ENCODE peak calls at places on chromosomes 4 and X, in four cellular contexts. P is WTC11, B is HepG2, J is K562. L is an unnamed sample.

GRCh38 chrX:74421181-74422028 is at the start of gene SLC16A2:
- DNase-seq in J (no peak), P (peak; percentile 60), B (no peak), L (peak; percentile 80)

GRCh38 chr4:184348311-184349233 is 125.8 kb downstream of the IRF2 start:
- DNase-seq in P (no peak), J (peak; percentile 54), B (peak; percentile 99), L (peak; percentile 64)

GRCh38 chrX:86148024-86148511 is at the start of gene DACH2:
- DNase-seq in P (peak; percentile 87), J (peak; percentile 5), B (peak; percentile 40), L (peak; percentile 58)

GRCh38 chr4:47287735-47288134 is 175.8 kb downstream of the COMMD8 start:
- DNase-seq in P (no peak), B (no peak), J (peak; percentile 1), L (no peak)

GRCh38 chr4:69126030-69126429 is 29.8 kb downstream of the UGT2B7 start:
- DNase-seq in P (no peak), J (no peak), B (no peak), L (no peak)

GRCh38 chr4:74038161-74039064 is at the start of gene CXCL3:
- DNase-seq in J (peak; percentile 88), P (peak; percentile 86), B (no peak), L (peak; percentile 72)

GRCh38 chrX:11193035-11193469 is 81.9 kb downstream of the HCCS start:
- DNase-seq in B (no peak), J (no peak), P (no peak), L (no peak)

GRCh38 chrX:29315931-29316330 is 728.7 kb downstream of the IL1RAPL1 start:
- DNase-seq in J (no peak), B (no peak), P (no peak), L (no peak)

GRCh38 chr4:140031706-140032105 is 122.3 kb downstream of the MAML3 start:
- DNase-seq in B (no peak), P (no peak), J (no peak), L (no peak)

GRCh38 chr4:123816970-123817688 is 420.5 kb downstream of the SPRY1 start:
- DNase-seq in J (no peak), P (no peak), B (no peak), L (no peak)

GRCh38 chrX:51569561-51569960 is 49.2 kb downstream of the CENPVL3 start:
- DNase-seq in J (no peak), P (no peak), B (no peak), L (no peak)

GRCh38 chrX:97238632-97239031 is 354.9 kb downstream of the RPA4 start:
- DNase-seq in B (no peak), P (no peak), J (no peak), L (peak; percentile 1)

GRCh38 chr4:99887837-99888236 is 6.4 kb downstream of the LAMTOR3 start:
- DNase-seq in P (no peak), B (no peak), J (no peak), L (no peak)

GRCh38 chr4:99879458-99879857 is 14.8 kb downstream of the LAMTOR3 start:
- DNase-seq in B (no peak), P (no peak), J (no peak), L (no peak)

GRCh38 chr4:99885687-99886086 is 8.5 kb downstream of the LAMTOR3 start:
- DNase-seq in J (no peak), B (no peak), P (no peak), L (no peak)

GRCh38 chr4:99886146-99886545 is 8.1 kb downstream of the LAMTOR3 start:
- DNase-seq in J (no peak), B (no peak), P (no peak), L (no peak)

DNA sequence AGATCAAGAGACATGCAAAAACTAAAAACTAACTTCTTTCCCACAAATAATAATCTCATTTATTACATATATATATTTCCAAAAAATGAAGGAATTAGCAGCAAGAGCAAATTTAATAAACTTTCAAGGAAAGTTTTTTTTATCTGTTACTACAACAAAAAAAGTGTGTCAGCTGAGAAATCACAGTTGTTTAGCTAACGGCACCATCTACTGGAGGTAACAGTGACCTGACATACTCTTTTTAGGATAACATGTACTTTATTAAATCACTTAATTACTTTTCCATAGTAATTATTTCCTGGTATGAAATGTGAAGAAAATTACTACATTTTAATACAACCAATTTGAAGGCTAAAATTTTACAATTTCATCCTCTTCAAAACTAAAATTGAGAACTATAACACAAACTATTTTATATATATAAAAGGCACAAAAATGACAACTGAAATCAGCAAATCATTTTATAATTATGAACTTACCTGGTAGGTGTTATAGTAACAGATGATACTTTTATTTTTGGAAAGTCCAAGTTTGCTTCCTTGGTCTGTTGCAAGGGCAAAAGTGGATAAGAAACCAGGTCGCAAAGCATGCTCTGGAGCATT is 9.1 kb downstream of the LAMTOR3 start:
- DNase-seq in P (no peak), J (peak; percentile 62), B (peak; percentile 21), L (peak; percentile 3)
- TF ChIP-seq NR3C1 in P (no peak), J (no peak), B (no peak), L (no peak)

GRCh38 chr4:151418385-151418784 is 9.4 kb downstream of the FHIP1A start:
- DNase-seq in P (no peak), B (peak; percentile 75), J (no peak), L (no peak)
- TF ChIP-seq NR3C1 in P (no peak), B (no peak), J (no peak), L (no peak)

DNA sequence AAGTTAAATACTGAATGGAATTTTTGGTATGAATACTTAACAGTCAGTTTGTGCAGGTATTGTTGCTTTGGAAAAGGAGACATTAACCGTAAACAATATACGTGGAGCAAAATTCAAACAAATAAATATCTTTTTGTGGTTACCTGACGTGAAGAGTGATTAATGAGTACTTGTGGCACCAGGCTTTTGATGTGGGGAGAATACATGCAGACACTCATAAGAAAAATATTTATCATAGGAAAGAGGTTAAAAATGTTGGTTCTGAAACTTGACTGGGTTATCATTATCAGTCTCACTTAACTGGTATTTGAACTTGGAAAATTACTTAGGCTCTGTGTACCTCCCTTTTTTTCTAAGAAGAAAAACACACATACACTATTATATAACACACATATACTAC is 136.4 kb upstream of the NDST4 start:
- DNase-seq in P (no peak), B (no peak), J (no peak), L (no peak)
- TF ChIP-seq NR3C1 in P (no peak), B (no peak), J (no peak), L (no peak)

GRCh38 chrX:153572601-153573000 is 26.3 kb downstream of the CCNQ start:
- DNase-seq in P (no peak), B (no peak), J (no peak), L (no peak)
- TF ChIP-seq NR3C1 in P (no peak), B (no peak), J (no peak), L (no peak)

DNA sequence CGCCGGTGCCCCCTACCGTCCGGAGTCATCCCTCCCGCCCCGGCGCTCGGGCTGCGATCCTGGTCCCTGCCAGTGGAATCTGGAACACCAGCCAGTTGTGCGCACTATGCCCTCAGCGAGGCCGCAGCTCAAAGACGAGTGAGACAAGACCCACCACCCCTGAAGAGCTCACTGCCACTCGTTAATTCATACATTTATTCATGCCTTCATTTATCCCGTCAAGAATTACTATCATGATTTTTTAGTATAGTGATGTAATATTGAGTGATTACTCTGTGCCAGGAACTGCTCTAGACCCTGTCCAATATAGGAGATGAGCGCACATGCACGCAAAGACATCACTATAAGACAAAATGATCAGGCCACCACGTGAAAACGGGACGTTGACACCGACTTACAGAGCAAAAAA is 252 bp upstream of the PPA2 start:
- DNase-seq in B (no peak), P (peak; percentile 86), J (no peak), L (no peak)
- TF ChIP-seq NR3C1 in B (no peak), P (no peak), J (no peak), L (no peak)

GRCh38 chr4:41346306-41347061 is 89.8 kb downstream of the UCHL1 start:
- DNase-seq in J (no peak), B (no peak), P (no peak), L (peak; percentile 36)

DNA sequence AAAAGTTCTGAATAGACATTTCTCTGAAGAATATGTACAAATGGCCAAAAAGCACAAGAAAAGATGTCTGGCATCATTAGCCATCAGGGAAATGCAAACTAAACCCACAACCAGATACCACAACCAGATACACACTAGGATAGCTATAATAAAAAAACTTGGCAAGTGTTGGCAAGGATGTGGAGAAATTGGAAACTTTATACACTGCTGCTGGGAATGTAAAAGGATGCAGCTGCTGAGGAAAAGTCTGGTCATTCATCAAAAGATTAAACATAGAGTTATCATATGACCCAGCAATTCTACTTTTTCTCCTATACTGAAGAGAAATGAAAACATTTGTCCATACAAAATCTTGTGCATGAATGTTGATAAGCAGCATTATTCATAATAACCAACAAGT is 92.3 kb downstream of the UCHL1 start:
- DNase-seq in J (no peak), B (no peak), P (no peak), L (no peak)
- TF ChIP-seq NR3C1 in J (no peak), B (no peak), P (no peak), L (no peak)

GRCh38 chr4:105140684-105141490 is 5.8 kb upstream of the TET2 start:
- DNase-seq in J (peak; percentile 66), B (peak; percentile 54), P (no peak), L (peak; percentile 26)

GRCh38 chr4:105146286-105147219 is at the start of gene TET2:
- DNase-seq in J (peak; percentile 83), P (peak; percentile 51), B (peak; percentile 61), L (peak; percentile 79)

GRCh38 chr4:105147226-105148151 is 813 bp downstream of the TET2 start:
- DNase-seq in J (peak; percentile 68), B (peak; percentile 24), P (no peak), L (no peak)

GRCh38 chr4:105145913-105146285 is 777 bp upstream of the TET2 start:
- DNase-seq in J (no peak), P (peak; percentile 45), B (no peak), L (no peak)

GRCh38 chr4:105145059-105145912 is 1.4 kb upstream of the TET2 start:
- DNase-seq in P (no peak), B (no peak), J (no peak), L (no peak)
- TF ChIP-seq NR3C1 in P (no peak), B (no peak), J (no peak), L (no peak)

GRCh38 chr4:57124145-57124544 is 14.0 kb upstream of the IGFBP7 start:
- DNase-seq in B (no peak), J (no peak), P (no peak), L (no peak)
- TF ChIP-seq NR3C1 in B (no peak), J (no peak), P (no peak), L (no peak)

GRCh38 chr4:160825644-160826338 is 1338.0 kb downstream of the FSTL5 start:
- DNase-seq in J (no peak), B (no peak), P (no peak), L (no peak)
- TF ChIP-seq NR3C1 in J (no peak), B (no peak), P (no peak), L (no peak)

GRCh38 chrX:154097003-154097596 is 417 bp downstream of the MECP2 start:
- DNase-seq in P (peak; percentile 68), B (peak; percentile 58), J (peak; percentile 92), L (peak; percentile 77)
- TF ChIP-seq NR3C1 in P (no peak), B (no peak), J (no peak), L (no peak)

L was measured in A549.